ENCODE peak calls at places on chromosomes 4 and X, in seven cellular contexts. O is iPS DF 6.9, Q is NCI-H345, P is EH, M is GM04504, C is NCI-H1930, A is fibroblast of villous mesenchyme. W is an unnamed sample.

GRCh38 chr4:30605616-30606015 is 114.6 kb upstream of the PCDH7 start:
- DNase-seq in O (no peak), M (no peak), C (no peak), Q (no peak), A (peak), P (no peak), W (no peak)

GRCh38 chr4:149605601-149606378 is 209.9 kb downstream of the IQCM start:
- DNase-seq in Q (no peak), M (peak), A (no peak), P (peak), O (peak), C (no peak), W (peak)

GRCh38 chr4:177118596-177118995 is 191.1 kb upstream of the NEIL3 start:
- DNase-seq in M (peak), A (peak), C (no peak), Q (no peak), P (peak), O (no peak), W (no peak)

GRCh38 chr4:99205104-99205979 is 13.7 kb downstream of the ADH6 start:
- DNase-seq in C (peak), O (no peak), M (no peak), A (peak), P (peak), Q (peak), W (no peak)

GRCh38 chrX:103864886-103865534 is 33.0 kb upstream of the RAB9B start:
- DNase-seq in Q (no peak), P (peak), A (peak), O (no peak), C (no peak), M (no peak), W (no peak)

GRCh38 chr4:120156115-120156718 is 89.6 kb upstream of the MAD2L1 start:
- DNase-seq in Q (peak), A (peak), C (peak), O (peak), P (peak), M (peak), W (peak)

GRCh38 chr4:137238456-137238855 is 293.8 kb downstream of the PCDH18 start:
- DNase-seq in Q (peak), O (no peak), P (no peak), A (no peak), C (no peak), M (no peak), W (no peak)

GRCh38 chr4:122458625-122459024 is 2.1 kb upstream of the IL2 start:
- DNase-seq in A (peak), O (no peak), P (peak), M (no peak), C (no peak), Q (no peak), W (no peak)

GRCh38 chr4:15963001-15963451 is at the start of gene FGFBP2:
- DNase-seq in A (peak), C (peak), Q (no peak), M (peak), P (peak), O (no peak), W (no peak)

GRCh38 chr4:4260185-4260751 is 12.2 kb upstream of the TMEM128 start:
- DNase-seq in C (no peak), M (peak), O (no peak), P (peak), A (peak), Q (no peak), W (no peak)

GRCh38 chr4:7398104-7398423 is 36.7 kb downstream of the PSAPL1 start:
- DNase-seq in A (peak), P (peak), M (no peak), C (no peak), O (no peak), Q (peak), W (no peak)

GRCh38 chr4:7335363-7336066 is 99.2 kb downstream of the PSAPL1 start:
- DNase-seq in M (no peak), C (peak), O (peak), Q (peak), P (peak), A (peak), W (no peak)

GRCh38 chr4:76199664-76200211 is 13.9 kb downstream of the SCARB2 start:
- DNase-seq in C (no peak), P (no peak), A (peak), M (no peak), Q (no peak), O (no peak), W (no peak)

GRCh38 chrX:67500617-67501016 is 43.2 kb upstream of the AR start:
- DNase-seq in O (no peak), Q (no peak), A (no peak), M (no peak), C (no peak), P (no peak), W (no peak)

GRCh38 chr4:69075061-69075792 is 21.0 kb upstream of the UGT2B7 start:
- DNase-seq in C (no peak), A (peak), Q (no peak), O (no peak), M (no peak), P (peak), W (no peak)

GRCh38 chr4:117479673-117480072 is 394.3 kb upstream of the TRAM1L1 start:
- DNase-seq in P (no peak), A (no peak), M (no peak), Q (no peak), O (no peak), C (no peak), W (no peak)

GRCh38 chr4:38131371-38132139 is 171.4 kb downstream of the PTTG2 start:
- DNase-seq in Q (no peak), A (peak), M (no peak), O (no peak), P (no peak), C (no peak), W (no peak)

GRCh38 chr4:55609393-55609821 is 17.4 kb upstream of the PDCL2 start:
- DNase-seq in P (peak), O (no peak), M (peak), Q (no peak), A (no peak), C (no peak), W (no peak)

GRCh38 chrX:128676651-128677050 is 624.4 kb upstream of the ACTRT1 start:
- DNase-seq in C (no peak), A (no peak), M (no peak), Q (no peak), P (no peak), O (no peak), W (no peak)

GRCh38 chr4:123468479-123469031 is 72.0 kb downstream of the SPRY1 start:
- DNase-seq in M (no peak), Q (no peak), P (no peak), A (no peak), C (no peak), O (no peak), W (no peak)

GRCh38 chr4:4914059-4914820 is 54.8 kb downstream of the MSX1 start:
- DNase-seq in O (no peak), M (peak), C (no peak), P (peak), A (peak), Q (no peak), W (no peak)

GRCh38 chrX:135302269-135302873 is 6.9 kb upstream of the ETDC start:
- DNase-seq in P (no peak), A (no peak), C (no peak), O (no peak), M (no peak), Q (no peak), W (no peak)

GRCh38 chr4:147019061-147019460 is 73.4 kb upstream of the TTC29 start:
- DNase-seq in P (peak), O (no peak), Q (peak), A (peak), C (peak), M (peak), W (no peak)

GRCh38 chr4:9979101-9979815 is 42.0 kb downstream of the SLC2A9 start:
- DNase-seq in A (no peak), P (no peak), O (no peak), C (no peak), Q (peak), M (no peak), W (no peak)

GRCh38 chr4:8648816-8649630 is 56.5 kb downstream of the CPZ start:
- DNase-seq in C (no peak), A (no peak), Q (no peak), M (no peak), P (no peak), O (no peak), W (no peak)

GRCh38 chrX:154374361-154375155 is at the start of gene FLNA:
- DNase-seq in Q (no peak), M (no peak), O (no peak), C (peak), P (peak), A (no peak), W (no peak)

GRCh38 chrX:100895365-100896075 is 21.4 kb upstream of the NOX1 start:
- DNase-seq in Q (peak), M (peak), P (peak), C (peak), A (peak), O (peak), W (peak)

GRCh38 chr4:154658680-154659402 is 46.4 kb upstream of the FGG start:
- DNase-seq in P (no peak), Q (no peak), A (no peak), O (no peak), C (no peak), M (no peak), W (no peak)

GRCh38 chr4:176790398-176790797 is 2.3 kb downstream of the VEGFC start:
- DNase-seq in C (no peak), A (no peak), O (no peak), P (no peak), M (no peak), Q (no peak), W (no peak)

W was measured in iPS DF 19.7.